ENCODE peak calls at places on chromosomes 7 and 10, in seven cellular contexts. Z is right cardiac atrium, Y is left ventricle myocardium inferior, W is body of pancreas, P is astrocyte, X is ovary, Q is neuronal stem cell. N is an unnamed sample. For H3K9me3, the result is how much of the 10 kb centered on the place peaks cover.

GRCh38 chr7:39969431-39969830 is 19.4 kb downstream of the CDK13 start:
- DNase-seq in W (no peak), X (no peak), Y (no peak), Q (no peak), Z (no peak), P (no peak), N (no peak)

GRCh38 chr7:134710854-134711624 is 64.4 kb downstream of the BPGM start:
- DNase-seq in W (no peak), X (no peak), Q (no peak), P (peak), Y (no peak), Z (no peak), N (no peak)

GRCh38 chr10:112898540-112899395 is 51.3 kb upstream of the TCF7L2 start:
- DNase-seq in P (peak), Y (no peak), Q (peak), X (no peak), Z (peak), W (peak), N (peak)

GRCh38 chr7:137074386-137075030 is 206.1 kb downstream of the CHRM2 start:
- DNase-seq in W (no peak), P (peak), Q (no peak), Y (no peak), X (no peak), Z (no peak), N (no peak)

GRCh38 chr10:34880817-34881216 is 65.7 kb upstream of the PARD3 start:
- DNase-seq in P (no peak), Z (no peak), Q (no peak), X (no peak), Y (no peak), W (no peak), N (no peak)

GRCh38 chr7:90312745-90313144 is 8.4 kb downstream of the FAM237B start:
- DNase-seq in Y (no peak), W (no peak), Z (no peak), Q (no peak), P (peak), X (no peak), N (no peak)

GRCh38 chr10:26441491-26442214 is 3.5 kb downstream of the APBB1IP start:
- DNase-seq in W (no peak), Y (no peak), X (no peak), P (peak), Q (no peak), Z (no peak), N (no peak)

GRCh38 chr7:112205348-112206237 is 606 bp downstream of the DOCK4 start:
- DNase-seq in W (peak), Y (peak), Q (peak), P (peak), X (peak), Z (peak), N (peak)

GRCh38 chr7:12256025-12256570 is 45.0 kb downstream of the TMEM106B start:
- DNase-seq in X (no peak), P (peak), Z (no peak), Q (no peak), Y (no peak), W (no peak), N (no peak)

GRCh38 chr7:44547536-44548221 is 6.5 kb upstream of the NPC1L1 start:
- DNase-seq in Q (no peak), P (no peak), Z (no peak), Y (no peak), X (no peak), W (no peak), N (no peak)

GRCh38 chr7:41921453-41921912 is 218.6 kb upstream of the INHBA start:
- DNase-seq in X (no peak), P (peak), Q (no peak), W (no peak), Y (no peak), Z (no peak), N (no peak)

GRCh38 chr10:112461029-112461887 is 14.2 kb downstream of the VTI1A start:
- DNase-seq in X (no peak), W (no peak), P (peak), Z (no peak), Y (no peak), Q (no peak), N (no peak)

GRCh38 chr7:157521752-157522151 is 184.9 kb downstream of the DNAJB6 start:
- DNase-seq in X (no peak), Y (no peak), P (no peak), Q (no peak), Z (no peak), W (no peak), N (peak)

GRCh38 chr7:55567495-55568070 is 4.7 kb downstream of the VOPP1 start:
- DNase-seq in X (no peak), Z (no peak), P (no peak), Y (no peak), Q (no peak), W (no peak), N (no peak)

GRCh38 chr10:112295853-112296830 is 12.9 kb downstream of the TECTB start:
- DNase-seq in W (no peak), Y (peak), Q (no peak), Z (peak), X (no peak), P (no peak), N (no peak)

GRCh38 chr7:151085691-151086620 is at the start of gene AGAP3:
- DNase-seq in P (peak), Y (peak), Z (peak), W (peak), Q (peak), X (peak), N (peak)

GRCh38 chr10:123611243-123611642 is 54.9 kb upstream of the GPR26 start:
- DNase-seq in Y (no peak), X (no peak), Q (no peak), W (no peak), Z (no peak), P (no peak), N (no peak)

GRCh38 chr7:5216931-5217330 is 26.9 kb downstream of the WIPI2 start:
- DNase-seq in Z (no peak), W (no peak), Y (no peak), P (no peak), X (no peak), Q (no peak), N (no peak)

GRCh38 chr7:84790873-84791272 is 396.0 kb downstream of the SEMA3D start:
- DNase-seq in Y (no peak), W (no peak), P (peak), Z (no peak), Q (no peak), X (no peak), N (no peak)

GRCh38 chr10:52879651-52880050 is 107.1 kb upstream of the MBL2 start:
- DNase-seq in W (no peak), Q (no peak), Z (no peak), P (no peak), Y (no peak), X (no peak), N (no peak)

GRCh38 chr10:62306663-62307062 is 38.0 kb upstream of the RTKN2 start:
- DNase-seq in W (no peak), X (no peak), P (peak), Q (no peak), Y (no peak), Z (no peak), N (no peak)

DNA sequence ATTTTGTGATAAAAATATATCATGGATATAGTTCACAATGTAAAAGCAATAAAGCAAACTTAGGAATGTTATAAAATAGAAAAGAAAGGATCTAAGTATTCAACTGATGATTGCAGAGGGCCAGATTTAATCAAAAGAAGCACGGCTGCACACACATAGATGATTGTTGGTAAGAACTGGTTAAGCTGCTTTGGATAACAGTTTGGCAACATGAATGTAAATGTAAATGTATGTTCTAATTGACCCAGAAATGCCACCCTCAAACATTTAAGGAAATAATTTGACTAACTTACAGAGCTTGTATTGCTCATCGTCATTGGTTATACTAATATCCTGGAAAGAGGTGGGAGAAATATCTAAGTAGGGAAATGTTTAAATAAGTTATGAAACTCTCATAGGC is 13.1 kb downstream of the ZNF485 start:
- DNase-seq in Z (no peak), X (no peak), Y (no peak), P (no peak), Q (no peak), W (no peak), N (no peak)
- H3K9me3 ChIP-seq in Z (under half), X (under half), Y (under half), P (under half), Q (under half), W (under half), N (under half)

DNA sequence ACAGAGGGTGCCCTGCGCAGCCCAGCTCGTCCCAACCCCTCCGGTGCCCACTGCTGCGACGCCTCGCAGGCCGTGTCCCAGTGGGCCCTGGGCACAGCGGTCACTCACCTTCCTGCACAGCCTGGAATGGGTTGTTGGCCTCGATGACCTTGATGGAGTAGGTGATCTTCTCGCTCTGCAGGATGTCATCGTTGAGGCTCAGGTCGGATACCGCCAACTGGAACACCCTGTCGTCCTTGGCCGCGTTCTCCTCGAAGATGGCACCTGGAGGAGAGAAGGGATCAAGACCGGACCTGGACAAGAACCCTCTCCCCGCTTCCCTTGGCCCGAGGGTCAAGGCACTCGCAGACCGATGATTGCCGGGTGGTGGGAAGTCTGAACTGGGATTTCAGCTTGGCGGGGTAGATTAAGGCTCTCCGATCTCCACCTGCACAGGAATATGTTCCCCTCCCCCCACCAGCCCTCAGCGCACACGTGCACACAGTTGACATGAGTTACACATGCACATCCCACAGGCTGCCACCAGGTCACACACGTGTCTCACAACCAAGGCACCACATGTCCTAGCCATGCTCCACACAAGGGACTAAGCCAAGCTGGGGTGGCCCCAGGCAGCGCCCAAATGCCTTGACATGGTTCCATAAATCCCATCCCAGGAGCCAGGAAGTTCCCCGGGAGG is 2.6 kb downstream of the GRID1 start:
- DNase-seq in Z (no peak), Q (no peak), W (peak), P (no peak), Y (no peak), X (peak), N (peak)
- H3K4me3 ChIP-seq in Z (no peak), Q (no peak), W (no peak), P (no peak), Y (no peak), X (no peak), N (no peak)

DNA sequence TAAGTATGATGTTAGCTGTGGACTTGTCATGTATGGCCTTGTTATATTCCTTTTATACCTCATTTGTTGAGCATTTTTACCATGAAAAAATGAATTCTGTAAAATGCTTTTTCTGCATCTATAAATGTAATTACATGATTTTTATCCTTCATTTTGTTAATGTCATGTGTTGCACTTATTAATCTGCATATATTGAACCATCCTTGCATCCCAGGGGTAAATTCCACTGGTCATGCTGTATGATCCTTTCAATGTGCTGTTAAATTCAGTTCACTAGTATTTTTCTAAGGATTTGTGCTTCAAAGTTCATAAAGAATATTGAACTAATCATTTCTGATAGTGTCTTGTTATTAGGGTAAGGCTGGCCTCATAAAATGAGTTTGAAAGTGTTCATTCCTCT is 31.9 kb upstream of the AHR start:
- DNase-seq in Z (no peak), X (no peak), Q (no peak), W (no peak), Y (no peak), P (no peak), N (no peak)
- H3K9me3 ChIP-seq in Z (under half), X (under half), Q (under half), W (under half), Y (half or more), P (under half), N (under half)

GRCh38 chr10:72315054-72315453 is 39.7 kb downstream of the DNAJB12 start:
- DNase-seq in X (peak), Y (no peak), P (no peak), Z (no peak), Q (no peak), W (no peak), N (no peak)

GRCh38 chr10:72318383-72319262 is 36.1 kb downstream of the DNAJB12 start:
- DNase-seq in W (no peak), Y (no peak), Q (no peak), X (no peak), P (no peak), Z (no peak), N (no peak)

GRCh38 chr10:72315611-72316385 is 38.9 kb downstream of the DNAJB12 start:
- DNase-seq in Z (peak), Y (no peak), P (peak), X (peak), Q (no peak), W (peak), N (peak)

GRCh38 chr10:72316386-72316700 is 38.4 kb downstream of the DNAJB12 start:
- DNase-seq in P (no peak), Q (no peak), X (no peak), Y (no peak), Z (no peak), W (no peak), N (no peak)

DNA sequence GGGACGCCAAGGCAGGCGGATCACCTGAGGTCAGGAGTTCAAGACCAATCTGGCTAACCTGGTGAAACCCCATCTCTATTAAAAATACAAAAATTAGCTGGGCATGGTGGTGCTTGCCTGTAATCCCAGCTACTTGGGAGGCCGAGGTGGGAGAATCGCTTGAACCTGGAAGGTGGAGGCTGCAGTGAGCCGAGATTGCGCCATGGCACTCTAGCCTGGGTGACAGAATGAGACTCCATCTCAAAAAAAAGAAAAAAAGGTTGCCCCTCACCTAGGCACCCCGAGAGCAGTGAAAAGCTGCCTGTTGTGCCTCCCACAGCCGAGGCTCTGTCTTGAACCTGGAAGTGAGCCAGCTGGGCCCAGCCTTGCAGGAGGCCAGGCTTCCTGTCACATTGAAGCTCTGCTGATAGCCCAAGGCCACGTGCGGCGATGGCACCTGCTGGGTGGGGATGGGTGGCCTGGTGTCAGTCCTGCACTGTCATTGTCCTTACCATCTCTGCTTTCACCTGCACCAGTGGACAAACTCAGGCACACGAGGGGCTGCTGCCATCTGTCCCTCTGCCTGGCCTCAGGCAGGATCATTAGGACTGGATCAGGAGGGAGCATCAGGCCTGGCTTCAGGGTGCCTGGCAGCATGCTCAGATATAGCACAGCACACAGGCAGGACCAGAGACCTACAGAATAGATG is 37.8 kb downstream of the DNAJB12 start:
- DNase-seq in P (no peak), Q (no peak), Z (peak), W (peak), X (peak), Y (peak), N (no peak)
- H3K4me3 ChIP-seq in P (no peak), Q (no peak), Z (no peak), W (no peak), X (no peak), Y (no peak), N (no peak)

N was measured in aorta.